ENCODE peak calls at places on chromosome 7, in six cellular contexts. Z is psoas muscle; I is stimulated activated CD8-positive, alpha-beta memory T cell treated with anti-CD3 and anti-CD28 coated beads, Interleukin-4, amount 100 ng/mL, for 24 hours; V is ecto neural progenitor cell; R is GM12865; U is LoVo. P is an unnamed sample.
A peak's percentile ranks its signal among the peaks of the same experiment; 100 is the strongest.

GRCh38 chr7:40604601-40605438 is 470.0 kb downstream of the SUGCT start:
- DNase-seq in Z (peak; percentile 59), I (peak; percentile 5), V (peak; percentile 76), R (peak; percentile 62), U (no peak), P (peak; percentile 35)

GRCh38 chr7:132609222-132609621 is 33.0 kb upstream of the PLXNA4 start:
- DNase-seq in Z (no peak), I (no peak), V (no peak), R (no peak), U (no peak), P (no peak)

GRCh38 chr7:96300487-96300886 is 21.4 kb downstream of the SLC25A13 start:
- DNase-seq in Z (no peak), I (no peak), V (no peak), R (no peak), U (no peak), P (no peak)

GRCh38 chr7:50529093-50529862 is 35.9 kb downstream of the DDC start:
- DNase-seq in Z (no peak), I (no peak), V (no peak), R (no peak), U (no peak), P (no peak)

GRCh38 chr7:2523941-2524807 is 4.6 kb downstream of the LFNG start:
- DNase-seq in Z (peak; percentile 87), I (no peak), V (peak; percentile 83), R (no peak), U (peak; percentile 94), P (peak; percentile 89)

GRCh38 chr7:41924798-41925197 is 221.9 kb upstream of the INHBA start:
- DNase-seq in Z (no peak), I (no peak), V (no peak), R (no peak), U (no peak), P (no peak)

GRCh38 chr7:115763347-115763746 is 267.2 kb downstream of the TFEC start:
- DNase-seq in Z (no peak), I (no peak), V (no peak), R (no peak), U (no peak), P (no peak)

GRCh38 chr7:155558351-155558750 is 12.0 kb upstream of the CNPY1 start:
- DNase-seq in Z (no peak), I (no peak), V (no peak), R (no peak), U (no peak), P (no peak)

GRCh38 chr7:129825554-129826267 is 127.0 kb downstream of the UBE2H start:
- DNase-seq in Z (peak; percentile 94), I (peak; percentile 89), V (peak; percentile 96), R (peak; percentile 82), U (peak; percentile 91), P (peak; percentile 65)

GRCh38 chr7:52168085-52168484 is 851.5 kb upstream of the COBL start:
- DNase-seq in Z (no peak), I (no peak), V (no peak), R (no peak), U (no peak), P (peak; percentile 13)

GRCh38 chr7:70620333-70621055 is 511.4 kb upstream of the GALNT17 start:
- DNase-seq in Z (no peak), I (no peak), V (no peak), R (no peak), U (peak; percentile 29), P (no peak)

P was measured in H54.